ENCODE peak calls at places on chromosomes 4 and X, in eight cellular contexts. One of them, this sample, is unnamed. For H3K4me1, the result is how much of the 10 kb centered on the place peaks cover.

GRCh38 chr4:7161721-7162214 is 30.6 kb upstream of the SORCS2 start:
- DNase-seq in esophagus squamous epithelium: no peak
- DNase-seq in suprapubic skin: peak
- DNase-seq in IMR-90: no peak
- DNase-seq in A549: no peak
- DNase-seq in tibial nerve: peak
- DNase-seq in uterus: peak
- DNase-seq in body of pancreas: peak
- DNase-seq in this sample: peak

GRCh38 chrX:13965531-13965930 is 64.2 kb downstream of the GEMIN8 start:
- DNase-seq in esophagus squamous epithelium: no peak
- DNase-seq in suprapubic skin: no peak
- DNase-seq in IMR-90: no peak
- DNase-seq in A549: no peak
- DNase-seq in tibial nerve: no peak
- DNase-seq in uterus: no peak
- DNase-seq in body of pancreas: no peak
- DNase-seq in this sample: no peak

GRCh38 chr4:105840426-105841174 is 54.7 kb upstream of the NPNT start:
- DNase-seq in esophagus squamous epithelium: no peak
- DNase-seq in suprapubic skin: no peak
- DNase-seq in IMR-90: no peak
- DNase-seq in A549: no peak
- DNase-seq in tibial nerve: no peak
- DNase-seq in uterus: no peak
- DNase-seq in body of pancreas: no peak
- DNase-seq in this sample: no peak

GRCh38 chr4:82415922-82416365 is 14.3 kb downstream of the HNRNPDL start:
- DNase-seq in esophagus squamous epithelium: no peak
- DNase-seq in suprapubic skin: no peak
- DNase-seq in IMR-90: no peak
- DNase-seq in A549: no peak
- DNase-seq in tibial nerve: no peak
- DNase-seq in uterus: no peak
- DNase-seq in body of pancreas: no peak
- DNase-seq in this sample: no peak

GRCh38 chr4:28287837-28288236 is 1427.2 kb downstream of the STIM2 start:
- DNase-seq in esophagus squamous epithelium: no peak
- DNase-seq in suprapubic skin: no peak
- DNase-seq in IMR-90: peak
- DNase-seq in A549: peak
- DNase-seq in tibial nerve: no peak
- DNase-seq in uterus: no peak
- DNase-seq in body of pancreas: peak
- DNase-seq in this sample: no peak

GRCh38 chr4:124872659-124873058 is 160.1 kb upstream of the ANKRD50 start:
- DNase-seq in esophagus squamous epithelium: no peak
- DNase-seq in suprapubic skin: no peak
- DNase-seq in IMR-90: no peak
- DNase-seq in A549: no peak
- DNase-seq in tibial nerve: no peak
- DNase-seq in uterus: no peak
- DNase-seq in body of pancreas: no peak
- DNase-seq in this sample: no peak

GRCh38 chr4:61296115-61296514 is 96.0 kb downstream of the ADGRL3 start:
- DNase-seq in esophagus squamous epithelium: no peak
- DNase-seq in suprapubic skin: no peak
- DNase-seq in IMR-90: no peak
- DNase-seq in A549: no peak
- DNase-seq in tibial nerve: no peak
- DNase-seq in uterus: no peak
- DNase-seq in body of pancreas: no peak
- DNase-seq in this sample: no peak

GRCh38 chrX:1673337-1673736 is 58.5 kb downstream of the ASMT start:
- DNase-seq in esophagus squamous epithelium: no peak
- DNase-seq in suprapubic skin: peak
- DNase-seq in IMR-90: no peak
- DNase-seq in A549: peak
- DNase-seq in tibial nerve: no peak
- DNase-seq in uterus: no peak
- DNase-seq in body of pancreas: no peak
- DNase-seq in this sample: no peak

GRCh38 chr4:10951306-10951705 is 266.7 kb upstream of the CLNK start:
- DNase-seq in esophagus squamous epithelium: no peak
- DNase-seq in suprapubic skin: no peak
- DNase-seq in IMR-90: no peak
- DNase-seq in A549: no peak
- DNase-seq in tibial nerve: no peak
- DNase-seq in uterus: no peak
- DNase-seq in body of pancreas: no peak
- DNase-seq in this sample: no peak

GRCh38 chr4:156374069-156374468 is 420.4 kb upstream of the CTSO start:
- DNase-seq in esophagus squamous epithelium: no peak
- DNase-seq in suprapubic skin: no peak
- DNase-seq in IMR-90: no peak
- DNase-seq in A549: no peak
- DNase-seq in tibial nerve: no peak
- DNase-seq in uterus: no peak
- DNase-seq in body of pancreas: no peak
- DNase-seq in this sample: no peak

GRCh38 chr4:158313566-158313965 is 103.3 kb downstream of the TMEM144 start:
- DNase-seq in esophagus squamous epithelium: no peak
- DNase-seq in suprapubic skin: no peak
- DNase-seq in IMR-90: peak
- DNase-seq in A549: no peak
- DNase-seq in tibial nerve: no peak
- DNase-seq in uterus: no peak
- DNase-seq in body of pancreas: no peak
- DNase-seq in this sample: no peak
- H3K4me1 ChIP-seq in esophagus squamous epithelium: under half
- H3K4me1 ChIP-seq in suprapubic skin: under half
- H3K4me1 ChIP-seq in IMR-90: under half
- H3K4me1 ChIP-seq in A549: under half
- H3K4me1 ChIP-seq in tibial nerve: under half
- H3K4me1 ChIP-seq in uterus: under half
- H3K4me1 ChIP-seq in body of pancreas: under half
- H3K4me1 ChIP-seq in this sample: under half

DNA sequence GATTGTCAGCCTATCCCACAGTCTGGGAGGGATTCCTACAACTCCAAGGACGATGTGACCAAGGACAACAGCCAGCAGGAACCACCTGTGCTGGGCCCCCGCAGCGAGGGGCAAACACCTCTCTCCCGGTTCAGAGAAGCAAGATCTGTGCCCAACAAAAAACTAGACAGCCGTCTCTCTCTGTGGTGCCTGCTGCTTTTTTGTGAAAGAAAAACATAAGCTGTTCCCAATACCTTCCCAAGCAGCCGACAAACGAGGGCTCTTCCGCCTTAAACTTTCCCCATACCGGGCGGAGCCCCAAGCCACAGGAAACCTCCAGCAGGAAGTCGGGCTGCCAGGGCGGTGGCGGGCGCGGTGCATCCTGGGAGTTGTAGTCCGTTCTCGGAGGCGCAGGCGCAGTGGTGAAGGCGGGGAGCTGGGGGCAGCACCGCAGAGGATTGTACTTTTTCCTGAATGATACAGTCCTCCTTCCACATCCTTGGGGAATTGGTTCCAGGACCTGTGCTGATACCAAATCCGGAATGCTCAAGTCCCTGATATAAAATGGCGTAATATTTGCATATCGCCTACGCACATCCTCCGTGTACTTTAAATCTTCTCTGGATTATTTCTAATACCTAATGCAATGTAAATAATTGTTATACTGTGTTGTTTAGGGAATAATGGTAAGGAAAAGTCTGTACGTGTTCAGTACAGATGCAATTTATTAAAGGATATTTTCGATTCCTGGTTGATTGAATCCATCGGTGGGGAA is 63.1 kb upstream of the IRF2 start:
- DNase-seq in esophagus squamous epithelium: peak
- DNase-seq in suprapubic skin: peak
- DNase-seq in IMR-90: peak
- DNase-seq in A549: peak
- DNase-seq in tibial nerve: peak
- DNase-seq in uterus: peak
- DNase-seq in body of pancreas: peak
- DNase-seq in this sample: peak
- TF ChIP-seq POLR2A in esophagus squamous epithelium: peak
- TF ChIP-seq POLR2A in suprapubic skin: peak
- TF ChIP-seq POLR2A in IMR-90: peak
- TF ChIP-seq POLR2A in A549: peak
- TF ChIP-seq POLR2A in tibial nerve: peak
- TF ChIP-seq POLR2A in uterus: peak
- TF ChIP-seq POLR2A in body of pancreas: peak
- TF ChIP-seq POLR2A in this sample: peak

GRCh38 chr4:76091052-76091451 is 16.5 kb downstream of the ART3 start:
- DNase-seq in esophagus squamous epithelium: no peak
- DNase-seq in suprapubic skin: no peak
- DNase-seq in IMR-90: no peak
- DNase-seq in A549: no peak
- DNase-seq in tibial nerve: no peak
- DNase-seq in uterus: no peak
- DNase-seq in body of pancreas: no peak
- DNase-seq in this sample: no peak
- H3K4me1 ChIP-seq in esophagus squamous epithelium: under half
- H3K4me1 ChIP-seq in suprapubic skin: under half
- H3K4me1 ChIP-seq in IMR-90: under half
- H3K4me1 ChIP-seq in A549: under half
- H3K4me1 ChIP-seq in tibial nerve: under half
- H3K4me1 ChIP-seq in uterus: under half
- H3K4me1 ChIP-seq in body of pancreas: under half
- H3K4me1 ChIP-seq in this sample: under half

GRCh38 chrX:53682885-53683555 is 3.5 kb downstream of the HUWE1 start:
- DNase-seq in esophagus squamous epithelium: no peak
- DNase-seq in suprapubic skin: no peak
- DNase-seq in IMR-90: peak
- DNase-seq in A549: peak
- DNase-seq in tibial nerve: no peak
- DNase-seq in uterus: no peak
- DNase-seq in body of pancreas: peak
- DNase-seq in this sample: no peak
- TF ChIP-seq POLR2A in esophagus squamous epithelium: no peak
- TF ChIP-seq POLR2A in suprapubic skin: no peak
- TF ChIP-seq POLR2A in IMR-90: no peak
- TF ChIP-seq POLR2A in A549: no peak
- TF ChIP-seq POLR2A in tibial nerve: no peak
- TF ChIP-seq POLR2A in uterus: no peak
- TF ChIP-seq POLR2A in body of pancreas: no peak
- TF ChIP-seq POLR2A in this sample: no peak

DNA sequence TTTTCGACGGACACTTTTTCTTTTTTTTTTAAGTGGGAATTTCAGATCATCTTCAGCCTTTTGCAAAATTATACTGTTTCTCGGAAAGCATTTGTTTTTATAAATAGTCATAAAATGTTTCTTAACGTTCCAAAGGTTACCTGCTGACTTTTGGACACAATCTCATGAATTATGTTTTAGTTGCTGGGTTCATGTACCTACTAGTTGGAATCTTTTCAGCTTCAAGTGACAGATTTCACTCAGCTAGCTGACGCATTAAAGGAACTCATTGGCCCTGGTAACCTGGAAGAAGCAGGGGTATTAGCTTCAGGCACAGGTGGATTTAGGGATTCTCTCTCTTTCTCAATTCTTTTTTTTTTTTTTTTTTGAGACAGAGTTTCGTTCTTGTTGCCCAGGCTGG is 66.5 kb downstream of the TMEM131L start:
- DNase-seq in esophagus squamous epithelium: no peak
- DNase-seq in suprapubic skin: no peak
- DNase-seq in IMR-90: no peak
- DNase-seq in A549: no peak
- DNase-seq in tibial nerve: no peak
- DNase-seq in uterus: no peak
- DNase-seq in body of pancreas: no peak
- DNase-seq in this sample: no peak
- H3K4me1 ChIP-seq in esophagus squamous epithelium: under half
- H3K4me1 ChIP-seq in suprapubic skin: under half
- H3K4me1 ChIP-seq in IMR-90: under half
- H3K4me1 ChIP-seq in A549: under half
- H3K4me1 ChIP-seq in tibial nerve: under half
- H3K4me1 ChIP-seq in uterus: under half
- H3K4me1 ChIP-seq in body of pancreas: half or more
- H3K4me1 ChIP-seq in this sample: under half

GRCh38 chr4:25913851-25914669 is at the start of gene SMIM20:
- DNase-seq in esophagus squamous epithelium: peak
- DNase-seq in suprapubic skin: peak
- DNase-seq in IMR-90: peak
- DNase-seq in A549: peak
- DNase-seq in tibial nerve: peak
- DNase-seq in uterus: peak
- DNase-seq in body of pancreas: peak
- DNase-seq in this sample: peak
- TF ChIP-seq POLR2A in esophagus squamous epithelium: peak
- TF ChIP-seq POLR2A in suprapubic skin: no peak
- TF ChIP-seq POLR2A in IMR-90: peak
- TF ChIP-seq POLR2A in A549: peak
- TF ChIP-seq POLR2A in tibial nerve: peak
- TF ChIP-seq POLR2A in uterus: no peak
- TF ChIP-seq POLR2A in body of pancreas: peak
- TF ChIP-seq POLR2A in this sample: peak

DNA sequence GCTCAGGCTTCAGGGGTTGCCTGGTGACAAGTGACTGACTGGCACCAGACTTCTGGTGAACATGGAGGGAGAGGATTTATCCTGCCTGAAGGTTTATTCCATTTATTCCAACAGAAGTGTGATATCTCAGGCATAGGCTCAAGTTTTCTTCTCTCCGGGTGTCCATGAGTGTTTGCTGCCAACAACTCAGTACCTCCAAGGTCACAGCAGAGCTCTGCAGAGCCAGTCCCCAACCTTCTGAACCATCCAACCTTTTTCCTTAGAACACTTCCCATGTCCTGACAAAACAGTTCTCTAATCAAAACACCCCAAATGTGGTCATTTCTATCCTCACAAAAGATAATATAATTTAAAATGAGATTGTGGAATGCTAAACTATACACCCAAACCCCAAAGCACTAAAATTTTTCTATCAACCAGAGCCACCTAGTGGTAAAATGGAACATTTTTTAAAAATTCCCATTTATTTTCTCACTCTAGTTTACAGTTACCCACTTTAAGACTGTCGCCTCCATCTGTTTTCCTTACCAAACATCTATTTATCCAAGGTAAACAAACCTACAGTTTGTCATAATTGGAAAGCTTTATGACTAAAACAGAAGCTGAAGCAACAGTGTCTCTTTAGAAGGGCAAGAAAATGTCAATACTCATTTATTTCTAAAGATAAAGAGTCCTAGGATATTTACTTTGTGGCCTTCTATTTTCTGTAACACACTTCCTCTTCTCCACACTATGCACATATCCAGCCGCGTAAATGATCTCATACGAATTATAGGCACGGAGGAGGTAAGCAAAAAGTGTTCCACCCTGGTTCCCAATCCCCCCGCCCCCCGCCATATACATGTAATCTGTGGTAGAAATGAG is 39.5 kb downstream of the TMEM154 start:
- DNase-seq in esophagus squamous epithelium: no peak
- DNase-seq in suprapubic skin: no peak
- DNase-seq in IMR-90: peak
- DNase-seq in A549: peak
- DNase-seq in tibial nerve: no peak
- DNase-seq in uterus: no peak
- DNase-seq in body of pancreas: peak
- DNase-seq in this sample: no peak
- H3K4me1 ChIP-seq in esophagus squamous epithelium: under half
- H3K4me1 ChIP-seq in suprapubic skin: under half
- H3K4me1 ChIP-seq in IMR-90: under half
- H3K4me1 ChIP-seq in A549: under half
- H3K4me1 ChIP-seq in tibial nerve: under half
- H3K4me1 ChIP-seq in uterus: under half
- H3K4me1 ChIP-seq in body of pancreas: under half
- H3K4me1 ChIP-seq in this sample: under half

This sample was measured in breast epithelium.